ENCODE peak calls at places on chromosomes 13 and 19, in nine cellular contexts. One of them, this sample, is unnamed. For H3K9me3, the result is how much of the 10 kb centered on the place peaks cover.

GRCh38 chr13:52842440-52842839 is 6.0 kb downstream of the PCDH8 start:
- DNase-seq in ovary: no peak
- DNase-seq in Peyer's patch: no peak
- DNase-seq in endothelial cell of umbilical vein: no peak
- DNase-seq in mammary epithelial cell: no peak
- DNase-seq in thoracic aorta: no peak
- DNase-seq in CD8-positive, alpha-beta T cell: no peak
- DNase-seq in fibroblast of lung: no peak
- DNase-seq in heart left ventricle: no peak
- DNase-seq in this sample: no peak

GRCh38 chr13:90696254-90696653 is 651.2 kb upstream of the MIR17HG start:
- DNase-seq in thoracic aorta: no peak
- DNase-seq in fibroblast of lung: peak
- DNase-seq in mammary epithelial cell: peak
- DNase-seq in Peyer's patch: no peak
- DNase-seq in CD8-positive, alpha-beta T cell: no peak
- DNase-seq in endothelial cell of umbilical vein: no peak
- DNase-seq in heart left ventricle: no peak
- DNase-seq in ovary: no peak
- DNase-seq in this sample: no peak

GRCh38 chr13:79405831-79406596 is at the start of gene RBM26:
- DNase-seq in thoracic aorta: peak
- DNase-seq in CD8-positive, alpha-beta T cell: peak
- DNase-seq in ovary: peak
- DNase-seq in endothelial cell of umbilical vein: peak
- DNase-seq in Peyer's patch: peak
- DNase-seq in fibroblast of lung: peak
- DNase-seq in mammary epithelial cell: peak
- DNase-seq in heart left ventricle: peak
- DNase-seq in this sample: peak

GRCh38 chr13:31749929-31750328 is 10.6 kb downstream of the RXFP2 start:
- DNase-seq in ovary: no peak
- DNase-seq in heart left ventricle: no peak
- DNase-seq in Peyer's patch: no peak
- DNase-seq in mammary epithelial cell: peak
- DNase-seq in CD8-positive, alpha-beta T cell: no peak
- DNase-seq in thoracic aorta: no peak
- DNase-seq in fibroblast of lung: peak
- DNase-seq in endothelial cell of umbilical vein: peak
- DNase-seq in this sample: no peak

GRCh38 chr13:21071015-21071414 is 9.6 kb upstream of the LATS2 start:
- DNase-seq in Peyer's patch: no peak
- DNase-seq in mammary epithelial cell: no peak
- DNase-seq in endothelial cell of umbilical vein: no peak
- DNase-seq in ovary: no peak
- DNase-seq in CD8-positive, alpha-beta T cell: no peak
- DNase-seq in heart left ventricle: no peak
- DNase-seq in fibroblast of lung: peak
- DNase-seq in thoracic aorta: no peak
- DNase-seq in this sample: no peak

GRCh38 chr19:53019684-53020083 is 6.0 kb downstream of the ERVV-1 start:
- DNase-seq in ovary: no peak
- DNase-seq in heart left ventricle: no peak
- DNase-seq in CD8-positive, alpha-beta T cell: no peak
- DNase-seq in Peyer's patch: no peak
- DNase-seq in thoracic aorta: no peak
- DNase-seq in fibroblast of lung: no peak
- DNase-seq in endothelial cell of umbilical vein: no peak
- DNase-seq in mammary epithelial cell: no peak
- DNase-seq in this sample: no peak

GRCh38 chr13:106182404-106182803 is 353.1 kb downstream of the EFNB2 start:
- DNase-seq in thoracic aorta: no peak
- DNase-seq in mammary epithelial cell: peak
- DNase-seq in heart left ventricle: no peak
- DNase-seq in CD8-positive, alpha-beta T cell: no peak
- DNase-seq in Peyer's patch: no peak
- DNase-seq in fibroblast of lung: peak
- DNase-seq in endothelial cell of umbilical vein: no peak
- DNase-seq in ovary: no peak
- DNase-seq in this sample: no peak

GRCh38 chr13:100566543-100566942 is 22.0 kb downstream of the GGACT start:
- DNase-seq in Peyer's patch: no peak
- DNase-seq in endothelial cell of umbilical vein: no peak
- DNase-seq in mammary epithelial cell: peak
- DNase-seq in ovary: no peak
- DNase-seq in thoracic aorta: no peak
- DNase-seq in CD8-positive, alpha-beta T cell: no peak
- DNase-seq in heart left ventricle: no peak
- DNase-seq in fibroblast of lung: peak
- DNase-seq in this sample: no peak

GRCh38 chr19:17170538-17171297 is 44.4 kb upstream of the USE1 start:
- DNase-seq in fibroblast of lung: no peak
- DNase-seq in endothelial cell of umbilical vein: no peak
- DNase-seq in Peyer's patch: no peak
- DNase-seq in mammary epithelial cell: no peak
- DNase-seq in heart left ventricle: no peak
- DNase-seq in ovary: no peak
- DNase-seq in thoracic aorta: no peak
- DNase-seq in CD8-positive, alpha-beta T cell: no peak
- DNase-seq in this sample: no peak

GRCh38 chr19:53947624-53948023 is 15.1 kb upstream of the CACNG8 start:
- DNase-seq in heart left ventricle: no peak
- DNase-seq in endothelial cell of umbilical vein: no peak
- DNase-seq in mammary epithelial cell: no peak
- DNase-seq in thoracic aorta: no peak
- DNase-seq in fibroblast of lung: no peak
- DNase-seq in ovary: no peak
- DNase-seq in CD8-positive, alpha-beta T cell: no peak
- DNase-seq in Peyer's patch: no peak
- DNase-seq in this sample: no peak

GRCh38 chr13:29758591-29759114 is 91.8 kb downstream of the UBL3 start:
- DNase-seq in fibroblast of lung: no peak
- DNase-seq in ovary: no peak
- DNase-seq in Peyer's patch: no peak
- DNase-seq in thoracic aorta: no peak
- DNase-seq in heart left ventricle: peak
- DNase-seq in CD8-positive, alpha-beta T cell: no peak
- DNase-seq in endothelial cell of umbilical vein: no peak
- DNase-seq in mammary epithelial cell: peak
- DNase-seq in this sample: no peak

GRCh38 chr13:101529419-101529818 is 76.9 kb downstream of the ITGBL1 start:
- DNase-seq in Peyer's patch: no peak
- DNase-seq in fibroblast of lung: peak
- DNase-seq in thoracic aorta: no peak
- DNase-seq in mammary epithelial cell: peak
- DNase-seq in CD8-positive, alpha-beta T cell: no peak
- DNase-seq in endothelial cell of umbilical vein: no peak
- DNase-seq in ovary: no peak
- DNase-seq in heart left ventricle: no peak
- DNase-seq in this sample: no peak

GRCh38 chr13:20840590-20840989 is 62.0 kb downstream of the XPO4 start:
- DNase-seq in thoracic aorta: no peak
- DNase-seq in CD8-positive, alpha-beta T cell: no peak
- DNase-seq in heart left ventricle: no peak
- DNase-seq in fibroblast of lung: peak
- DNase-seq in mammary epithelial cell: no peak
- DNase-seq in endothelial cell of umbilical vein: no peak
- DNase-seq in Peyer's patch: no peak
- DNase-seq in ovary: no peak
- DNase-seq in this sample: no peak

GRCh38 chr19:18893573-18894253 is 2.2 kb downstream of the CERS1 start:
- DNase-seq in endothelial cell of umbilical vein: no peak
- DNase-seq in CD8-positive, alpha-beta T cell: no peak
- DNase-seq in heart left ventricle: no peak
- DNase-seq in fibroblast of lung: no peak
- DNase-seq in mammary epithelial cell: no peak
- DNase-seq in ovary: no peak
- DNase-seq in Peyer's patch: no peak
- DNase-seq in thoracic aorta: no peak
- DNase-seq in this sample: no peak

GRCh38 chr19:27966390-27966816 is 1246.5 kb downstream of the UQCRFS1 start:
- DNase-seq in heart left ventricle: no peak
- DNase-seq in Peyer's patch: no peak
- DNase-seq in CD8-positive, alpha-beta T cell: no peak
- DNase-seq in endothelial cell of umbilical vein: no peak
- DNase-seq in fibroblast of lung: no peak
- DNase-seq in mammary epithelial cell: no peak
- DNase-seq in ovary: no peak
- DNase-seq in thoracic aorta: no peak
- DNase-seq in this sample: no peak
- TF ChIP-seq CTCF in heart left ventricle: peak
- TF ChIP-seq CTCF in Peyer's patch: peak
- TF ChIP-seq CTCF in CD8-positive, alpha-beta T cell: peak
- TF ChIP-seq CTCF in endothelial cell of umbilical vein: peak
- TF ChIP-seq CTCF in fibroblast of lung: peak
- TF ChIP-seq CTCF in mammary epithelial cell: peak
- TF ChIP-seq CTCF in ovary: no peak
- TF ChIP-seq CTCF in thoracic aorta: no peak
- TF ChIP-seq CTCF in this sample: peak

GRCh38 chr19:55935206-55935605 is 3.1 kb upstream of the NLRP13 start:
- DNase-seq in endothelial cell of umbilical vein: no peak
- DNase-seq in Peyer's patch: no peak
- DNase-seq in heart left ventricle: no peak
- DNase-seq in thoracic aorta: no peak
- DNase-seq in ovary: no peak
- DNase-seq in mammary epithelial cell: no peak
- DNase-seq in fibroblast of lung: no peak
- DNase-seq in CD8-positive, alpha-beta T cell: no peak
- DNase-seq in this sample: no peak

GRCh38 chr19:55939206-55939605 is 7.1 kb upstream of the NLRP13 start:
- DNase-seq in mammary epithelial cell: no peak
- DNase-seq in fibroblast of lung: no peak
- DNase-seq in endothelial cell of umbilical vein: no peak
- DNase-seq in Peyer's patch: no peak
- DNase-seq in thoracic aorta: no peak
- DNase-seq in ovary: no peak
- DNase-seq in heart left ventricle: no peak
- DNase-seq in CD8-positive, alpha-beta T cell: no peak
- DNase-seq in this sample: no peak

DNA sequence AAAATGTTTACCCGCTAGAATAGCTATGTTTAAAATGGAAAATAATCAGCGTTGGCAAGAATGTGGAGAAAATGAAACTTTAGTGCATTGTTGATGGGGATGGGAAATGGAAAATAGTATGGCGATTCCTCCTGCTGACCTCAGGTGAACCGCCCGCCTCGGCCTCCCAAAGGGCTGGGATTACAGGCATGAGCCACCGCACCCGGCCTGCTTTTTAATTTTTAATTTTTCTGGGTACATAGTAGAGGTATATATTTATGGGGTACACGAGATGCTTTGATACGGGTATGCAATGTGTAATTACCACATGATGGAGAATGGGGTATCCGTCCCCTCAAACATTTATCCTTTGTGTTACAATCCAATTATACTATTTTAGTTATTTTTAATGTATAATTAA is 7.3 kb upstream of the NLRP8 start:
- DNase-seq in heart left ventricle: no peak
- DNase-seq in Peyer's patch: no peak
- DNase-seq in ovary: no peak
- DNase-seq in fibroblast of lung: no peak
- DNase-seq in thoracic aorta: no peak
- DNase-seq in mammary epithelial cell: no peak
- DNase-seq in CD8-positive, alpha-beta T cell: no peak
- DNase-seq in endothelial cell of umbilical vein: no peak
- DNase-seq in this sample: no peak
- H3K9me3 ChIP-seq in heart left ventricle: under half
- H3K9me3 ChIP-seq in Peyer's patch: under half
- H3K9me3 ChIP-seq in ovary: under half
- H3K9me3 ChIP-seq in fibroblast of lung: under half
- H3K9me3 ChIP-seq in thoracic aorta: under half
- H3K9me3 ChIP-seq in mammary epithelial cell: under half
- H3K9me3 ChIP-seq in CD8-positive, alpha-beta T cell: under half
- H3K9me3 ChIP-seq in endothelial cell of umbilical vein: under half
- H3K9me3 ChIP-seq in this sample: under half

GRCh38 chr19:31348416-31349159 is 648 bp downstream of the TSHZ3 start:
- DNase-seq in Peyer's patch: no peak
- DNase-seq in thoracic aorta: no peak
- DNase-seq in heart left ventricle: peak
- DNase-seq in CD8-positive, alpha-beta T cell: no peak
- DNase-seq in mammary epithelial cell: peak
- DNase-seq in endothelial cell of umbilical vein: peak
- DNase-seq in ovary: peak
- DNase-seq in fibroblast of lung: peak
- DNase-seq in this sample: no peak

GRCh38 chr19:31350033-31350692 is 927 bp upstream of the TSHZ3 start:
- DNase-seq in thoracic aorta: no peak
- DNase-seq in Peyer's patch: peak
- DNase-seq in mammary epithelial cell: no peak
- DNase-seq in heart left ventricle: peak
- DNase-seq in CD8-positive, alpha-beta T cell: no peak
- DNase-seq in fibroblast of lung: no peak
- DNase-seq in endothelial cell of umbilical vein: no peak
- DNase-seq in ovary: peak
- DNase-seq in this sample: no peak

GRCh38 chr19:31347828-31348314 is 1.4 kb downstream of the TSHZ3 start:
- DNase-seq in fibroblast of lung: peak
- DNase-seq in endothelial cell of umbilical vein: no peak
- DNase-seq in mammary epithelial cell: no peak
- DNase-seq in CD8-positive, alpha-beta T cell: no peak
- DNase-seq in Peyer's patch: no peak
- DNase-seq in thoracic aorta: no peak
- DNase-seq in heart left ventricle: no peak
- DNase-seq in ovary: peak
- DNase-seq in this sample: no peak

GRCh38 chr19:31350693-31351211 is 1.5 kb upstream of the TSHZ3 start:
- DNase-seq in Peyer's patch: peak
- DNase-seq in CD8-positive, alpha-beta T cell: no peak
- DNase-seq in heart left ventricle: peak
- DNase-seq in fibroblast of lung: peak
- DNase-seq in mammary epithelial cell: peak
- DNase-seq in thoracic aorta: no peak
- DNase-seq in endothelial cell of umbilical vein: no peak
- DNase-seq in ovary: peak
- DNase-seq in this sample: no peak

GRCh38 chr19:31349160-31349881 is at the start of gene TSHZ3:
- DNase-seq in heart left ventricle: peak
- DNase-seq in endothelial cell of umbilical vein: peak
- DNase-seq in mammary epithelial cell: peak
- DNase-seq in fibroblast of lung: peak
- DNase-seq in ovary: peak
- DNase-seq in thoracic aorta: no peak
- DNase-seq in CD8-positive, alpha-beta T cell: peak
- DNase-seq in Peyer's patch: peak
- DNase-seq in this sample: no peak
- H3K27ac ChIP-seq in heart left ventricle: peak
- H3K27ac ChIP-seq in endothelial cell of umbilical vein: no peak
- H3K27ac ChIP-seq in mammary epithelial cell: peak
- H3K27ac ChIP-seq in fibroblast of lung: peak
- H3K27ac ChIP-seq in ovary: peak
- H3K27ac ChIP-seq in thoracic aorta: peak
- H3K27ac ChIP-seq in CD8-positive, alpha-beta T cell: no peak
- H3K27ac ChIP-seq in Peyer's patch: peak
- H3K27ac ChIP-seq in this sample: no peak

DNA sequence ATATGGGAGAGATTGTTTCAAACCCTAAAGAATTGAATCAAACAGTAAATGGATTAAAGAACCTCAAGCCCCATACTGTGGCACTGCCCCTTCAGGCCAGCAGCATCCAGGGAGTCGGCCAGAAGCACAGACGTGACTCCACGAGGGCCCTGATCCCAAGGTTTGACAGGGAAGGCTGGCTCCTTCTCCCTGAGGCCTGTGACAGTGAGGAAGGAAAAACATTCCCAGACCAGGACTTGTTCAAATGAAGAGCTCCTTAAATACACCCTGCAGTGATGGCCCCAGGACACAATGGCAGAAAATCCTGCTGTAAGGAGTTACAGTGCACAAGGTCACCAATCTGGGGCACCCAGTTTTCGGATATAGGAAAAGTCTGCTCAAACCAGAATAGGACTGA is 91.0 kb downstream of the COL4A1 start:
- DNase-seq in fibroblast of lung: no peak
- DNase-seq in CD8-positive, alpha-beta T cell: no peak
- DNase-seq in ovary: no peak
- DNase-seq in Peyer's patch: no peak
- DNase-seq in endothelial cell of umbilical vein: no peak
- DNase-seq in thoracic aorta: no peak
- DNase-seq in mammary epithelial cell: no peak
- DNase-seq in heart left ventricle: no peak
- DNase-seq in this sample: no peak
- TF ChIP-seq CTCF in fibroblast of lung: no peak
- TF ChIP-seq CTCF in CD8-positive, alpha-beta T cell: no peak
- TF ChIP-seq CTCF in ovary: no peak
- TF ChIP-seq CTCF in Peyer's patch: no peak
- TF ChIP-seq CTCF in endothelial cell of umbilical vein: no peak
- TF ChIP-seq CTCF in thoracic aorta: no peak
- TF ChIP-seq CTCF in mammary epithelial cell: no peak
- TF ChIP-seq CTCF in heart left ventricle: no peak
- TF ChIP-seq CTCF in this sample: no peak